ENCODE peak calls at places on chromosome 19, in four cellular contexts. One of them, this sample, is unnamed.

GRCh38 chr19:12801466-12802266 is at the start of the genes PRDX2 and THSD8:
- DNase-seq in breast epithelium: no peak
- DNase-seq in A549: no peak
- DNase-seq in cardiac fibroblast: peak
- DNase-seq in this sample: peak

GRCh38 chr19:11227201-11227886 is 12.1 kb upstream of the ANGPTL8 start:
- DNase-seq in A549: no peak
- DNase-seq in breast epithelium: no peak
- DNase-seq in cardiac fibroblast: no peak
- DNase-seq in this sample: no peak

GRCh38 chr19:18063463-18063862 is 23.3 kb downstream of the IL12RB1 start:
- DNase-seq in breast epithelium: no peak
- DNase-seq in A549: no peak
- DNase-seq in cardiac fibroblast: no peak
- DNase-seq in this sample: no peak

GRCh38 chr19:7602240-7602934 is 6.7 kb downstream of the CAMSAP3 start:
- DNase-seq in A549: no peak
- DNase-seq in breast epithelium: no peak
- DNase-seq in cardiac fibroblast: peak
- DNase-seq in this sample: no peak

GRCh38 chr19:39080431-39080830 is 3.7 kb upstream of the ACP7 start:
- DNase-seq in breast epithelium: no peak
- DNase-seq in A549: no peak
- DNase-seq in cardiac fibroblast: no peak
- DNase-seq in this sample: no peak

GRCh38 chr19:48479686-48480085 is 10.5 kb downstream of the CYTH2 start:
- DNase-seq in cardiac fibroblast: no peak
- DNase-seq in A549: no peak
- DNase-seq in breast epithelium: no peak
- DNase-seq in this sample: no peak

GRCh38 chr19:33580026-33580644 is 41.6 kb upstream of the CHST8 start:
- DNase-seq in breast epithelium: peak
- DNase-seq in cardiac fibroblast: no peak
- DNase-seq in A549: no peak
- DNase-seq in this sample: peak

GRCh38 chr19:15276620-15277019 is 44.4 kb upstream of the EPHX3 start:
- DNase-seq in cardiac fibroblast: no peak
- DNase-seq in A549: no peak
- DNase-seq in breast epithelium: no peak
- DNase-seq in this sample: no peak

GRCh38 chr19:7980168-7980567 is 25.3 kb downstream of the ELAVL1 start:
- DNase-seq in breast epithelium: no peak
- DNase-seq in cardiac fibroblast: no peak
- DNase-seq in A549: no peak
- DNase-seq in this sample: no peak

GRCh38 chr19:46610851-46611770 is 10.0 kb downstream of the CALM3 start:
- DNase-seq in breast epithelium: no peak
- DNase-seq in A549: no peak
- DNase-seq in cardiac fibroblast: no peak
- DNase-seq in this sample: no peak

GRCh38 chr19:33879818-33880575 is 83.3 kb downstream of the KCTD15 start:
- DNase-seq in cardiac fibroblast: no peak
- DNase-seq in breast epithelium: no peak
- DNase-seq in A549: no peak
- DNase-seq in this sample: no peak

GRCh38 chr19:44975444-44975843 is 20.3 kb downstream of the CLPTM1 start:
- DNase-seq in breast epithelium: no peak
- DNase-seq in A549: no peak
- DNase-seq in cardiac fibroblast: no peak
- DNase-seq in this sample: no peak

GRCh38 chr19:5436101-5436947 is 18.9 kb upstream of the ZNRF4 start:
- DNase-seq in breast epithelium: no peak
- DNase-seq in A549: peak
- DNase-seq in cardiac fibroblast: peak
- DNase-seq in this sample: no peak

GRCh38 chr19:16470911-16471811 is 609 bp downstream of the EPS15L1 start:
- DNase-seq in A549: no peak
- DNase-seq in cardiac fibroblast: peak
- DNase-seq in breast epithelium: no peak
- DNase-seq in this sample: no peak

GRCh38 chr19:2542341-2543069 is 66.6 kb downstream of the GADD45B start:
- DNase-seq in breast epithelium: no peak
- DNase-seq in A549: no peak
- DNase-seq in cardiac fibroblast: no peak
- DNase-seq in this sample: no peak

GRCh38 chr19:23410155-23410554 is 14.9 kb upstream of the ZNF91 start:
- DNase-seq in A549: no peak
- DNase-seq in breast epithelium: no peak
- DNase-seq in cardiac fibroblast: no peak
- DNase-seq in this sample: no peak

GRCh38 chr19:55149078-55150003 is at the start of gene TNNT1:
- DNase-seq in cardiac fibroblast: no peak
- DNase-seq in A549: no peak
- DNase-seq in breast epithelium: no peak
- DNase-seq in this sample: no peak

GRCh38 chr19:8120636-8121480 is 28.5 kb downstream of the FBN3 start:
- DNase-seq in breast epithelium: no peak
- DNase-seq in cardiac fibroblast: no peak
- DNase-seq in A549: no peak
- DNase-seq in this sample: no peak

GRCh38 chr19:2327773-2328400 is 499 bp downstream of the LSM7 start:
- DNase-seq in A549: no peak
- DNase-seq in breast epithelium: no peak
- DNase-seq in cardiac fibroblast: peak
- DNase-seq in this sample: no peak

GRCh38 chr19:45499196-45500180 is 1.2 kb downstream of the PPM1N start:
- DNase-seq in cardiac fibroblast: peak
- DNase-seq in breast epithelium: no peak
- DNase-seq in A549: no peak
- DNase-seq in this sample: no peak

GRCh38 chr19:2167896-2168618 is 4.3 kb downstream of the DOT1L start:
- DNase-seq in breast epithelium: no peak
- DNase-seq in cardiac fibroblast: peak
- DNase-seq in A549: no peak
- DNase-seq in this sample: no peak

GRCh38 chr19:2308114-2308556 is at the start of gene LINGO3:
- DNase-seq in A549: no peak
- DNase-seq in breast epithelium: no peak
- DNase-seq in cardiac fibroblast: no peak
- DNase-seq in this sample: no peak

GRCh38 chr19:33245948-33246728 is 20.5 kb upstream of the SLC7A10 start:
- DNase-seq in A549: no peak
- DNase-seq in breast epithelium: no peak
- DNase-seq in cardiac fibroblast: peak
- DNase-seq in this sample: no peak

GRCh38 chr19:17406039-17406886 is 833 bp upstream of the BST2 start:
- DNase-seq in cardiac fibroblast: peak
- DNase-seq in breast epithelium: no peak
- DNase-seq in A549: no peak
- DNase-seq in this sample: no peak

GRCh38 chr19:39253374-39254149 is 4.9 kb upstream of the IFNL4 start:
- DNase-seq in A549: no peak
- DNase-seq in cardiac fibroblast: no peak
- DNase-seq in breast epithelium: no peak
- DNase-seq in this sample: no peak

GRCh38 chr19:17933414-17934129 is 757 bp downstream of the CCDC124 start:
- DNase-seq in A549: no peak
- DNase-seq in cardiac fibroblast: peak
- DNase-seq in breast epithelium: no peak
- DNase-seq in this sample: no peak

GRCh38 chr19:23312515-23312914 is 62.3 kb upstream of the ZNF724 start:
- DNase-seq in cardiac fibroblast: no peak
- DNase-seq in breast epithelium: no peak
- DNase-seq in A549: no peak
- DNase-seq in this sample: no peak

GRCh38 chr19:13985771-13986347 is 20.3 kb downstream of the RFX1 start:
- DNase-seq in cardiac fibroblast: no peak
- DNase-seq in breast epithelium: no peak
- DNase-seq in A549: no peak
- DNase-seq in this sample: no peak

GRCh38 chr19:16914421-16914820 is 25.6 kb downstream of the F2RL3 start:
- DNase-seq in cardiac fibroblast: no peak
- DNase-seq in A549: no peak
- DNase-seq in breast epithelium: no peak
- DNase-seq in this sample: no peak

GRCh38 chr19:19465436-19466070 is 49.8 kb downstream of the TSSK6 start:
- DNase-seq in cardiac fibroblast: no peak
- DNase-seq in A549: no peak
- DNase-seq in breast epithelium: no peak
- DNase-seq in this sample: no peak